ENCODE peak calls at places on chromosomes 11 and 22, in four cellular contexts. Y is HCT116, R is K562, T is HepG2. O is an unnamed sample.

GRCh38 chr11:96470521-96470920 is 80.7 kb downstream of the JRKL start:
- DNase-seq in R (no peak), Y (no peak), T (no peak), O (no peak)

GRCh38 chr11:70826541-70826943 is 425.8 kb downstream of the SHANK2 start:
- DNase-seq in T (no peak), Y (no peak), R (no peak), O (peak)

GRCh38 chr22:48955351-48956311 is 872.0 kb downstream of the BRD1 start:
- DNase-seq in T (no peak), Y (no peak), R (no peak), O (no peak)

GRCh38 chr11:81420668-81421550 is 1312.8 kb downstream of the FAM181B start:
- DNase-seq in Y (no peak), R (no peak), T (no peak), O (no peak)

GRCh38 chr11:503179-503981 is 3.7 kb downstream of the RNH1 start:
- DNase-seq in T (no peak), Y (no peak), R (peak), O (no peak)

GRCh38 chr22:26432619-26433311 is 3.7 kb downstream of the ASPHD2 start:
- DNase-seq in Y (no peak), T (no peak), R (no peak), O (no peak)

GRCh38 chr22:44373234-44373633 is 60.5 kb upstream of the SHISAL1 start:
- DNase-seq in T (no peak), Y (no peak), R (no peak), O (no peak)

GRCh38 chr11:120547871-120548681 is 36.5 kb downstream of the GRIK4 start:
- DNase-seq in R (no peak), Y (peak), T (peak), O (peak)

GRCh38 chr22:48939441-48940265 is 888.0 kb downstream of the BRD1 start:
- DNase-seq in T (no peak), R (no peak), Y (no peak), O (no peak)

GRCh38 chr11:73399159-73400090 is 23.2 kb downstream of the RELT start:
- DNase-seq in Y (no peak), T (no peak), R (no peak), O (no peak)

GRCh38 chr11:57290288-57290687 is 34.5 kb downstream of the TNKS1BP1 start:
- DNase-seq in Y (no peak), R (no peak), T (no peak), O (no peak)

GRCh38 chr22:17234144-17234623 is 14.9 kb upstream of the ADA2 start:
- DNase-seq in R (no peak), T (no peak), Y (peak), O (no peak)

GRCh38 chr11:35043933-35044332 is 95.0 kb upstream of the CD44 start:
- DNase-seq in R (no peak), T (no peak), Y (no peak), O (no peak)

GRCh38 chr11:90243534-90243933 is 20.7 kb upstream of the CHORDC1 start:
- DNase-seq in T (no peak), Y (no peak), R (no peak), O (no peak)

GRCh38 chr22:41825376-41825775 is 7.5 kb upstream of the SREBF2 start:
- DNase-seq in Y (no peak), R (no peak), T (no peak), O (no peak)

GRCh38 chr22:26894766-26895485 is 237.5 kb downstream of the MIAT start:
- DNase-seq in Y (peak), R (no peak), T (peak), O (no peak)

GRCh38 chr22:40414306-40414705 is 43.9 kb downstream of the SGSM3 start:
- DNase-seq in Y (no peak), R (no peak), T (no peak), O (no peak)

GRCh38 chr11:65423516-65424199 is 1.1 kb downstream of the NEAT1 start:
- DNase-seq in T (no peak), Y (no peak), R (no peak), O (peak)

GRCh38 chr11:44727373-44728084 is 767 bp downstream of the TSPAN18 start:
- DNase-seq in T (peak), R (peak), Y (peak), O (peak)

GRCh38 chr11:128181090-128181485 is 406.3 kb downstream of the ETS1 start:
- DNase-seq in Y (no peak), R (no peak), T (no peak), O (no peak)

GRCh38 chr11:8309311-8309710 is 45.6 kb upstream of the LMO1 start:
- DNase-seq in R (no peak), Y (no peak), T (no peak), O (no peak)

GRCh38 chr11:15911377-15912044 is 444.8 kb downstream of the SOX6 start:
- DNase-seq in T (no peak), R (no peak), Y (no peak), O (no peak)

GRCh38 chr22:26409705-26410376 is 19.2 kb upstream of the ASPHD2 start:
- DNase-seq in Y (no peak), R (no peak), T (no peak), O (no peak)

GRCh38 chr11:120153221-120153620 is 15.3 kb upstream of the TRIM29 start:
- DNase-seq in T (no peak), Y (no peak), R (no peak), O (no peak)

GRCh38 chr11:110125632-110126031 is 32.4 kb downstream of the ZC3H12C start:
- DNase-seq in R (no peak), Y (no peak), T (peak), O (no peak)

GRCh38 chr11:6362868-6363678 is 27.2 kb upstream of the SMPD1 start:
- DNase-seq in T (peak), Y (peak), R (peak), O (peak)

GRCh38 chr11:927871-928270 is 2.2 kb downstream of the AP2A2 start:
- DNase-seq in R (no peak), Y (no peak), T (no peak), O (no peak)

GRCh38 chr11:36346562-36347383 is 50.7 kb downstream of the PRR5L start:
- DNase-seq in Y (no peak), T (no peak), R (no peak), O (no peak)

GRCh38 chr22:45254789-45255261 is 14.1 kb upstream of the KIAA0930 start:
- DNase-seq in R (no peak), T (no peak), Y (no peak), O (no peak)

DNA sequence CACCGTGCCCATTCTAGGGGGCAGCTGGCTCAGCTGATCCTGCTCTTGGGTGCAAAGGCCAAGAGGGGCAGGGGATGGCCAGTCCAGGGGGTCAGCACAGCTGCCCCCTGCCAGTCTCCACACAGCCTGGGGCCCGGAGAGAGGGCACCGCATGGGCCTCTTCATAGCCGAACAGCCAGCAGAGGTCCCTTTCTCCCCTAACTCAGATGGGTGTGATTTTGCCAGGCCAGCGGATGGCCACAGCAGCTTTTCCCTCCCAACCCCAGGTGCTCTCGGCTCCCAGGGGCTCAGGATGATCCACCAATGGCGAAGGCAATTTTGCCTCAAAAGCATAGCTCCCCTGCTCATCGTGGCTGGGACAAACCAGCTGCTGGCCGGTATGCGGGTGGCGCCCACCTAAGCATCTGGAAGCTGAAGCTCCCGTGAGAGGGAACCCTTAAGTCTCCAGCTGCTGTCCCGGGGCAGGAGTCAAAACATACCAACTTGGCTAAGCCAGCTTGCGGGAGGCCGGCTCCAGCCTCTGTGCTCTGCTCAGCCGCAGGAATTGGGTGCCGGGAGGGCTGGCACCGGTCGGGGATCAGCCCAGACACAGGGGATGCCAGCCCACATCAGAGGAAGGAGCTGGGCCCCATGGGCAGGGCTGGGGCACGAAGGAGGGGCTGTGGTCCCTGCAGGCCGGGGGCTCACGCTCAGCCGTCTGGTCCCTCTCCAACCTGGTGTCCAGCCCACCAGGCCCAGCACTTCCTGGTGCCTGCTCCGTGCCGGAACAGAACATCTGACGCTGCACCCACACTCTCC is 30.5 kb upstream of the GNB1L start:
- DNase-seq in Y (no peak), R (no peak), T (no peak), O (no peak)
- TF ChIP-seq ELF1 in Y (no peak), R (no peak), T (no peak), O (no peak)

DNA sequence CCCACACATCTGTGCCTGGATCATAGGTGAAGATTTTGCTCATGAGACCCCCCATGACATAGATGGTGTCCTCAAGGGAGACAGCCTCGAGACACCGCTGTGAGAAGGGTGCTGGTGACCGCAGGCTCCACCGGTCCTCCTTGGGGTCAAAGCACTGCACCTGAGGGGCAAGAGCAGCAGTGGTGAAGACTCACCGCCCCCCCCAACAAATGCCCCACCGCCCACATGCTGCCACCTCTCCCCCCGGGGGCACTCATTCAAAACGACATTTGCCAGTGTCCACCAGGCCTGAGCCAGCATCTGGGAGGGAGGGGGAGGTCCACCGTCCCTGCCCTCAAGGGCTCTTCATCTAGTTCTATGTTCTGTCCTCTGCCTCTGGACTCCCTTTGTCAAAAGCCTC is 9.3 kb downstream of the KLHL35 start:
- DNase-seq in Y (no peak), R (no peak), T (no peak), O (no peak)
- TF ChIP-seq ELF1 in Y (no peak), R (no peak), T (no peak), O (no peak)

GRCh38 chr11:77038825-77039326 is 4.7 kb downstream of the B3GNT6 start:
- DNase-seq in T (no peak), Y (no peak), R (no peak), O (no peak)
- TF ChIP-seq ELF1 in T (no peak), Y (no peak), R (no peak), O (no peak)

GRCh38 chr11:112705148-112705547 is 256.1 kb upstream of the NCAM1 start:
- DNase-seq in Y (no peak), T (no peak), R (no peak), O (no peak)

DNA sequence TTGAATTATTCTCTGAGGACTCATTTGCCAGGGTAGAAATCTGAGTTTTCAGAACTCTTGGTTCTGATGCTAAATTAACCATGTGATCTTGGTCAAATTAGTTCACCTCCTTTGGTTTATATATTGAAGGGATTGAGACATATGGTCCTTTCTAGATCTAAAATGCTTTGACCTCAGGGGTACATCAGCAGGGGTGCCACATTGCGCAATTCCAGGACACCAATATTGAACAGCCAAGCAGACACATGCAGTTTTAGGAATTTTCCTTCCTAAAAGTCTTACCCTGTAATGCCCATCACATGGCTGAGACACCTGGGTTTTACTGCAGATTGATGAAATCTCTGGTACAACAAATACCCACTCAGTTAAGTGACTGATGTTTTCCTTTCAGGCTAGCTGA is 254.4 kb upstream of the NCAM1 start:
- DNase-seq in T (no peak), R (no peak), Y (no peak), O (no peak)
- TF ChIP-seq ELF1 in T (no peak), R (no peak), Y (no peak), O (no peak)

DNA sequence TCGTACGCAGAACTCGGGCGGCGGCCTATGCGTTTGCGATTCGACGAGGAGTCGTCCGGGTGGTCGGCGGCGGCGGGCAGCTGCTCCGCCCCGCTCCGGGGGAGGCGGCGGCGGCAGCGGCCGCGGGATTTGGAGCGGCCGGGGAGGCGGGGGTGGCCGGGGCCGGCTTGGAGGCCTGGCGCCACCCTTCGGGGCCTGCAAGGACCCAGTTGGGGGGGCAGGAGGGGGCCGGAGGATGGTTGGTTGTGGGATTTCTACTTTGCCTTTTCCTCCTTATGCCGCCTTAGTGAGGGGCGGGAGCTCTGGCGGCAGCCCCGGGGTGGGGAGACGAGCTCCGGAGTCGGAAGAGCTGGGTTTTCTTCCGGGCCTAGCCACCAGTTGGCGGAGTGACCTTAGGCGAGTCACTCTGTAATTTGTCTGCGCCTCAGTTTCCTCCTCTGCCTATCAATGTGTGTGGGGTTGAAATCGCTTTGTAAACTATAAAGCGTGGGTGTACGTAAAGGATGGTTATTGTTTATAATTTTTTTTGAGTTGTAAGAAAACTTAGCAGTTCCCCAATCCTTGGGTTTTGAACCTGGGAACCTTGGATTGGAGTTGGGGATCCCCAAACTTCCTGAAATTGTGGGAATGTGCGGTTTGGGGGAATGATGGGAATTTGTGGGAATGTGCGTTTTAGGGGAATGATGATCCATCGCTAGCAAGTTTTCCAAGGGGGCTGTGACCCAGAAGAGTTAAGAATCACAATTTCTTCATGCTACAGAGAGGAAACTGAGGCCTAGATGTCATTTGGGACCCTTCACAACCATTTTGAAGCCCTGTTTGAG is 679 bp downstream of the TUG1 start:
- DNase-seq in T (peak), R (peak), Y (no peak), O (no peak)
- TF ChIP-seq ELF1 in T (no peak), R (no peak), Y (no peak), O (no peak)

GRCh38 chr11:27861706-27862430 is 161.6 kb upstream of the BDNF start:
- DNase-seq in R (no peak), T (no peak), Y (no peak), O (no peak)
- TF ChIP-seq ELF1 in R (no peak), T (no peak), Y (no peak), O (no peak)

GRCh38 chr11:69157156-69157821 is 1.6 kb downstream of the SMIM38 start:
- DNase-seq in Y (no peak), R (peak), T (peak), O (peak)
- TF ChIP-seq ELF1 in Y (no peak), R (no peak), T (peak), O (no peak)

GRCh38 chr22:32951081-32951806 is 106.9 kb downstream of the SYN3 start:
- DNase-seq in T (no peak), R (no peak), Y (no peak), O (peak)
- TF ChIP-seq ELF1 in T (no peak), R (no peak), Y (no peak), O (no peak)

GRCh38 chr11:12757416-12757815 is 83.2 kb downstream of the TEAD1 start:
- DNase-seq in Y (no peak), T (no peak), R (no peak), O (no peak)
- TF ChIP-seq ELF1 in Y (no peak), T (no peak), R (no peak), O (no peak)